ENCODE peak calls at places on chromosomes 4 and X, in nine cellular contexts. O, R, N, A, T, K, I, M and X are unnamed samples.

GRCh38 chr4:3342182-3342854 is 49.5 kb downstream of the RGS12 start:
- DNase-seq in A (no peak), T (no peak), N (no peak), O (peak), M (no peak), I (no peak), R (no peak), K (no peak), X (no peak)

GRCh38 chr4:123819362-123820035 is 422.9 kb downstream of the SPRY1 start:
- DNase-seq in A (no peak), R (no peak), K (no peak), N (no peak), T (no peak), M (no peak), O (peak), I (no peak), X (no peak)

GRCh38 chrX:66023726-66024467 is 16.0 kb downstream of the VSIG4 start:
- DNase-seq in K (no peak), R (no peak), T (no peak), N (no peak), M (no peak), A (no peak), O (no peak), I (no peak), X (no peak)

GRCh38 chr4:176601156-176601555 is 191.6 kb downstream of the VEGFC start:
- DNase-seq in A (no peak), N (no peak), M (no peak), O (no peak), I (no peak), T (no peak), K (no peak), R (no peak), X (no peak)

GRCh38 chrX:9148626-9149385 is 114.9 kb upstream of the FAM9B start:
- DNase-seq in I (no peak), N (no peak), K (peak), T (no peak), O (peak), R (peak), M (peak), A (no peak), X (no peak)

GRCh38 chrX:18377802-18378201 is 23.3 kb upstream of the SCML2 start:
- DNase-seq in I (no peak), M (peak), T (peak), A (no peak), K (peak), N (peak), O (peak), R (peak), X (no peak)

GRCh38 chr4:3670521-3671519 is 95.4 kb upstream of the ADRA2C start:
- DNase-seq in A (peak), O (no peak), R (no peak), M (no peak), K (no peak), N (no peak), I (no peak), T (no peak), X (no peak)

GRCh38 chrX:136847874-136848273 is 32.7 kb downstream of the RBMX start:
- DNase-seq in N (no peak), A (no peak), M (no peak), R (no peak), O (peak), T (no peak), K (no peak), I (no peak), X (no peak)

GRCh38 chrX:20309796-20310195 is 43.1 kb upstream of the RPS6KA3 start:
- DNase-seq in N (no peak), R (no peak), T (no peak), I (no peak), O (peak), K (no peak), A (no peak), M (no peak), X (no peak)

GRCh38 chr4:7651461-7651921 is 216.8 kb upstream of the PSAPL1 start:
- DNase-seq in K (peak), I (no peak), R (peak), M (peak), T (no peak), O (peak), A (peak), N (peak), X (no peak)

GRCh38 chr4:30952526-30953219 is 232.5 kb downstream of the PCDH7 start:
- DNase-seq in M (no peak), R (no peak), A (no peak), N (no peak), K (no peak), O (no peak), T (no peak), I (no peak), X (no peak)

GRCh38 chr4:189800545-189801088 is 140.1 kb upstream of the FRG1 start:
- DNase-seq in T (no peak), R (no peak), O (no peak), M (no peak), I (no peak), N (no peak), A (no peak), K (no peak), X (no peak)

GRCh38 chr4:37803348-37803973 is 23.0 kb upstream of the PGM2 start:
- DNase-seq in M (peak), R (no peak), I (no peak), O (peak), K (peak), N (no peak), T (no peak), A (no peak), X (no peak)

GRCh38 chr4:16118090-16118489 is 34.3 kb upstream of the PROM1 start:
- DNase-seq in A (no peak), I (no peak), R (no peak), T (no peak), M (no peak), N (no peak), O (no peak), K (no peak), X (no peak)
- H3K27ac ChIP-seq in A (no peak), I (no peak), R (no peak), T (no peak), M (no peak), N (no peak), O (no peak), K (no peak), X (no peak)

GRCh38 chr4:95188701-95189401 is 359.9 kb downstream of the UNC5C start:
- DNase-seq in T (no peak), R (peak), N (no peak), O (no peak), A (no peak), K (no peak), M (no peak), I (no peak), X (no peak)
- H3K27ac ChIP-seq in T (no peak), R (no peak), N (no peak), O (no peak), A (no peak), K (no peak), M (no peak), I (no peak), X (no peak)

GRCh38 chr4:99863804-99864203 is 30.4 kb downstream of the LAMTOR3 start:
- DNase-seq in T (no peak), N (no peak), M (no peak), R (no peak), I (no peak), K (peak), O (peak), A (no peak), X (no peak)

GRCh38 chr4:99868126-99868596 is 26.1 kb downstream of the LAMTOR3 start:
- DNase-seq in O (peak), T (no peak), R (peak), K (peak), M (peak), A (no peak), I (no peak), N (no peak), X (no peak)
- H3K27ac ChIP-seq in O (no peak), T (no peak), R (no peak), K (no peak), M (no peak), A (no peak), I (no peak), N (no peak), X (no peak)

GRCh38 chr4:146049802-146050201 is 111.2 kb upstream of the ZNF827 start:
- DNase-seq in K (no peak), I (no peak), M (no peak), O (no peak), T (no peak), R (no peak), A (no peak), N (no peak), X (no peak)
- H3K27ac ChIP-seq in K (no peak), I (no peak), M (no peak), O (no peak), T (no peak), R (no peak), A (no peak), N (no peak), X (no peak)

GRCh38 chr4:83323136-83323535 is 11.5 kb downstream of the HPSE start:
- DNase-seq in A (no peak), R (no peak), I (no peak), M (no peak), K (no peak), N (no peak), T (peak), O (no peak), X (no peak)

GRCh38 chr4:83331959-83332358 is 2.7 kb downstream of the HPSE start:
- DNase-seq in N (no peak), I (no peak), K (no peak), M (no peak), A (no peak), O (no peak), R (no peak), T (no peak), X (no peak)

GRCh38 chr4:83328486-83328885 is 6.2 kb downstream of the HPSE start:
- DNase-seq in K (peak), I (no peak), A (no peak), O (no peak), T (no peak), M (peak), R (peak), N (no peak), X (no peak)

GRCh38 chr4:83329521-83330105 is 5.0 kb downstream of the HPSE start:
- DNase-seq in O (peak), I (no peak), K (no peak), R (no peak), N (no peak), M (no peak), T (no peak), A (no peak), X (peak)

DNA sequence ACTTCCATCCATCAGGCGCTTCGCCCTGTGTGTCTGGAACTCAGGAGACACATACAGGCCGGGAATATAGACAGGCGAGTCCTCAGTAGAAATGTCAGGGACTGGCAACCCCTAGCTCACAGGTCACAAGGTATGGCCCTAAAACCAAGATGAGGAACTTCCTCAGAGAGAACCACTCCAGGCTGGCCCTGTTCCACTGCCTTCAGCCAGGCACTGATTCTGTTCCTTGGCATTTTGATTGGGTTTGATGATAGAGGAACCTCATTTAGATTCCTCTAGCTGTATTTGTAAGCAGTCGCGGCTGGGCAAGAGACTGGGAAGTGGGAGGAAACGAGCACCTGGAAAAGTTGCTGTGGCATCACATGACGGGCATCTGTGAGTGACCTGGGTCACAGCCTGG is 8.1 kb downstream of the HPSE start:
- DNase-seq in I (no peak), K (no peak), M (no peak), T (no peak), R (no peak), O (no peak), A (no peak), N (no peak), X (no peak)
- H3K27ac ChIP-seq in I (no peak), K (no peak), M (no peak), T (no peak), R (no peak), O (no peak), A (no peak), N (no peak), X (no peak)

GRCh38 chr4:184265566-184266351 is 48.1 kb upstream of the ENPP6 start:
- DNase-seq in N (no peak), R (peak), A (no peak), M (no peak), I (no peak), T (peak), K (peak), O (peak), X (no peak)

GRCh38 chr4:184269879-184270430 is 52.3 kb upstream of the ENPP6 start:
- DNase-seq in K (no peak), M (no peak), O (no peak), A (no peak), T (no peak), I (no peak), N (no peak), R (no peak), X (no peak)

GRCh38 chr4:184267206-184267608 is 49.5 kb upstream of the ENPP6 start:
- DNase-seq in N (no peak), I (no peak), T (no peak), K (no peak), A (no peak), R (no peak), M (no peak), O (no peak), X (no peak)

GRCh38 chr4:184268574-184269160 is 51.0 kb upstream of the ENPP6 start:
- DNase-seq in M (no peak), O (peak), R (peak), I (no peak), N (no peak), A (no peak), K (peak), T (no peak), X (no peak)

DNA sequence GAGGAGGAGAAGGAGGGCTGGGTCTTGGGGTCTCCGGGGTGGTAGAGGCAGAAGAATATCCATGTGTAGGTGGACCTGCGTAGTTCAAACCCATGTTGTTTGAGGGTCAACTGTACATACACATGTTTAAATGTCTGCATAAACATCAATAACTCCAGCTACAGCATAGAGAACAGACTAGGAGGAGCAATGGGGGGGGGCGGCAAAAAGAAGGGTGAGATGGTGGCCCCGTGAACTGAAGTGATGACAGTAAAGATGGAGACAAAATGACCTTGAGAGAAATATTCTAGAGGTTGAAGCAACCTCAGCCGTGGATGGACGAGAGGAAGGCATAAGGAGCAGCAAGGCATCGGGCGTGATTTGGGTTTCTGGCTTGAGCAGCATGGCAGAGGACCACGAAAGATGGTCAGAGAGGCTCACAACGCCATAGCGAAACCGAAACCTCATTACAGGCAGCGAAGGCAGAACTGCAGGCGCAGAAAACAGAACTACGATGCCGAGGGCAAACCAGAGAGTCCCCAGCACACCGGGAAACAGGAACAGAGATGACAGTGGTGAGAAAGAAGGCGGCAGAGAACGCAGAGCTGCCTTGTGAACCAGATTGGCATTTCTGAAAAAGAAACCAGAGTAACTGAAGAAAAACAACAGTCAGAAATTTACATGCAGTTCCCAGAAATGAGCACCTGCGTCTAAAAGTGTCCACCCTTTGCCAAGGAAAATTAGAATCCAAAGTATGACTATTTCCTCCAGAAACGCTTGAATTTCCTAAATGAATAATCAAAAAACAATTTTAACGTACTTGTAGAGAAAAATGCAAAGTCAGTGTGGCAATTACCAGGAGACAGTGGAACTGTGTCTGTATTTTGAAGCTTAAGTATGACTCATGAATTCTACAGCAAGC is 50.2 kb upstream of the ENPP6 start:
- DNase-seq in T (peak), R (peak), I (peak), M (no peak), K (peak), N (peak), O (peak), A (no peak), X (peak)
- H3K27ac ChIP-seq in T (peak), R (no peak), I (peak), M (no peak), K (peak), N (peak), O (peak), A (no peak), X (peak)